ENCODE peak calls at places on chromosomes 3 and 15, in six cellular contexts. S is Panc1, P is fibroblast of lung, T is mammary epithelial cell, K is left ventricle myocardium inferior, D is foreskin fibroblast. J is an unnamed sample.
A peak's percentile ranks its signal among the peaks of the same experiment; 100 is the strongest.

GRCh38 chr3:194860725-194861124 is 175.0 kb downstream of the FAM43A start:
- DNase-seq in K (no peak), D (no peak), P (no peak), T (no peak), S (no peak), J (no peak)

GRCh38 chr3:172104471-172105072 is 65.2 kb downstream of the FNDC3B start:
- DNase-seq in D (no peak), P (no peak), K (no peak), T (peak; percentile 54), S (no peak), J (peak; percentile 79)

GRCh38 chr3:172622156-172622555 is 88.7 kb downstream of the NCEH1 start:
- DNase-seq in S (no peak), K (no peak), D (no peak), T (no peak), P (no peak), J (no peak)

GRCh38 chr3:105369501-105370371 is 3.0 kb downstream of the ALCAM start:
- DNase-seq in D (peak; percentile 62), P (peak; percentile 86), T (peak; percentile 61), S (peak; percentile 64), K (peak; percentile 67), J (peak; percentile 67)

GRCh38 chr3:197354195-197355059 is 56.0 kb upstream of the DLG1 start:
- DNase-seq in P (peak; percentile 76), K (peak; percentile 61), T (no peak), S (no peak), D (peak; percentile 48), J (no peak)

GRCh38 chr3:149199474-149199873 is 22.2 kb downstream of the CP start:
- DNase-seq in K (no peak), T (no peak), S (no peak), P (peak; percentile 67), D (peak; percentile 17), J (peak; percentile 32)

GRCh38 chr3:35758358-35758757 is 119.0 kb downstream of the ARPP21 start:
- DNase-seq in P (no peak), K (no peak), S (no peak), T (no peak), D (no peak), J (no peak)

GRCh38 chr3:127428344-127429001 is 140.6 kb upstream of the PRR20G start:
- DNase-seq in P (peak; percentile 3), S (no peak), T (peak; percentile 14), D (no peak), K (no peak), J (no peak)

GRCh38 chr15:29939404-29939803 is 117.1 kb upstream of the TJP1 start:
- DNase-seq in S (no peak), P (no peak), T (peak; percentile 85), K (no peak), D (peak; percentile 53), J (peak; percentile 76)

GRCh38 chr3:128167973-128168674 is 14.8 kb downstream of the EEFSEC start:
- DNase-seq in S (no peak), T (no peak), D (peak; percentile 18), P (peak; percentile 4), K (no peak), J (no peak)

GRCh38 chr3:159265705-159266104 is 463.9 kb downstream of the MFSD1 start:
- DNase-seq in S (no peak), P (no peak), K (no peak), D (no peak), T (no peak), J (no peak)

GRCh38 chr3:31197941-31198340 is 303.5 kb upstream of the GADL1 start:
- DNase-seq in P (no peak), S (no peak), T (peak; percentile 23), D (no peak), K (no peak), J (peak; percentile 24)

GRCh38 chr15:58684036-58684700 is 65.3 kb downstream of the ADAM10 start:
- DNase-seq in T (no peak), D (no peak), P (no peak), S (no peak), K (no peak), J (no peak)

GRCh38 chr3:71132995-71133730 is 450.4 kb downstream of the FOXP1 start:
- DNase-seq in K (no peak), S (no peak), D (no peak), P (no peak), T (no peak), J (no peak)

DNA sequence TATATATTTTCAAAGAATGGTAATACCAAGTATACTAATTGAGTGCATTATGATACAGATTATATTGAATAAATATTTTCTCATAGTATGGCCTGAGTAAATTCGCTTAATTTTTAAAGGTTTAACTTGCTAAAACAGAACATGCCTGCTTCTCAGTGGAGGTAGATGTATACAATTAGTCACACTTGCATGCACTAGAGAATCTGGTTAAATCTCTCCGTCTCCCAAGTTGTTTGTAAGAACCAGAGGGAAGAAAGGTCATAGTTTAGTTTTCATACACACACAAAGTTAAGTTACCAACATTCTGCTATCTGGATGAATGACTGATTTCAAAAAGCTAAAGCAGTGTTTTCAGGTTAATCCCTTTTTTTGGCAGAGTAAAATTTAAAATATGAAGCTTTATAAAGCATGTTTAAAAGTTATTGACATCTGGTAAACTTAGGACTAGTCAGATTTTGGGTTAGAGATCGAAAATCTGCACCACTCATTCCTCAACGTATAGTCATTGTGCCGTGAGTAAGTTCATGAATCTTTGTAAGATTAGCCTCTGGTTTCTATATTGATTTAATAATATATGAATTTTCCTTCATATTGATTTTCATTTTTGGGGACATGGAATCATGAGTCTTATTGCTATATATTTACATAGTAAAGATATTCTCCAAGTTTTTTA is 117.6 kb upstream of the SAMMSON start:
- DNase-seq in D (no peak), K (no peak), P (peak; percentile 8), T (no peak), S (no peak), J (no peak)
- H3K4me3 ChIP-seq in D (no peak overlapping the region), K (no peak overlapping the region), P (no peak overlapping the region), T (no peak overlapping the region), S (no peak overlapping the region), J (no peak overlapping the region)

GRCh38 chr15:38255690-38256089 is 3.1 kb downstream of the SPRED1 start:
- DNase-seq in D (no peak), K (no peak), S (no peak), T (no peak), P (no peak), J (no peak)

GRCh38 chr15:38259134-38259533 is 6.5 kb downstream of the SPRED1 start:
- DNase-seq in S (no peak), T (no peak), P (no peak), D (no peak), K (no peak), J (no peak)

GRCh38 chr15:38263996-38264395 is 11.4 kb downstream of the SPRED1 start:
- DNase-seq in T (no peak), K (no peak), D (peak; percentile 75), S (no peak), P (peak; percentile 67), J (peak; percentile 30)

GRCh38 chr15:38257676-38258075 is 5.0 kb downstream of the SPRED1 start:
- DNase-seq in P (no peak), K (no peak), D (no peak), S (no peak), T (no peak), J (no peak)

GRCh38 chr15:38260077-38260476 is 7.4 kb downstream of the SPRED1 start:
- DNase-seq in K (no peak), P (no peak), T (no peak), S (no peak), D (peak; percentile 24), J (no peak)
- TF ChIP-seq CTCF in K (no peak), P (no peak), T (no peak), S (no peak), D (no peak), J (no peak)

DNA sequence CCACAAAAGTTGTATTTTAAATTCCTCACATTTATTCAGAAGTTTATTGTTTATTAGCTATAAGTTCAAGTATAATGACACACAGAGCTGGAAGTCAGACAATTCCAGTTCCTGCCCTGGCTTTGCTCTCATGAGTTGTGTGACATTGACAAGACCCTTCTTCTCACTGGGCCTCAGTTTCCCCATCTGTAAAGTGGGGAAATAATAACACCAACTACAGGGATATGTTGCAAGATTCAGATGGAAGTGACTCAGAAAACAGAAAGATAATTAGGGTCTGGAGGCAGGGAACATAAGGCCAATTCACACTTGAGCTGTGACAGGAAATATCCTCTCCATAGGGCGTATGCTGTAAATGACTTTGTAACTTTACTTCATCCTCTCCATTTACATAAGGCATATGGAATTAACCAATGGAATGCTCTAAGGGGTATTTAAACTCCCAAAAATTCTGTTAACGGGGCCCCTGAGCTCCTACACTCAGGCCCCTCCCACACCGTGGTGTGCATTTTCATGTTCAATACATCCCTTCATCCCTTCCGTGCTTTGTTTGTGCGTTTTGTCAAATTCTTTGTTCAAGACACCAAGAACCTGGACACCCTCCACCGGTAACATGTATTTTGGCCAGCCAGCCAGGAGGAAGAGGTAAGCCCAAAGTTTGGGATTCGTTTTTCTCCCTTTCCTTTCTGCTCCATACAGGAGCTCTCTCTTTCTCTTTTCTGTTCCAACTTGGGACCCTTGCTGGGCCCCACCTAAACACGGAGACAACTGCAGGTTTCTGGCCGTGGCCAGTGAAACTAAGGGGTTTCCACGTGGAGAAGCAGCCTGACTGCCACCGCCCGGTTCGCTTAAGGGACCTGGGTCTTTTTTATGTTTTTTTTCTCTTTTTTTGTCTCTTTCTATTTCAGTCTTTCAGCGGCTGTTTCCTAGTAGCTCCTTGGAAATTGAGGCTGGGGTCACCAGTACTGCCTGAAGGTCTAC is 16.9 kb downstream of the CYP11A1 start:
- DNase-seq in S (no peak), T (no peak), D (no peak), P (no peak), K (no peak), J (no peak)
- H3K4me3 ChIP-seq in S (no peak overlapping the region), T (no peak overlapping the region), D (no peak overlapping the region), P (no peak overlapping the region), K (no peak overlapping the region), J (no peak overlapping the region)

GRCh38 chr3:103437850-103438249 is 1003.0 kb downstream of the ZPLD1 start:
- DNase-seq in S (no peak), D (no peak), K (no peak), T (no peak), P (no peak), J (no peak)
- TF ChIP-seq CTCF in S (no peak), D (no peak), K (no peak), T (no peak), P (no peak), J (no peak)

DNA sequence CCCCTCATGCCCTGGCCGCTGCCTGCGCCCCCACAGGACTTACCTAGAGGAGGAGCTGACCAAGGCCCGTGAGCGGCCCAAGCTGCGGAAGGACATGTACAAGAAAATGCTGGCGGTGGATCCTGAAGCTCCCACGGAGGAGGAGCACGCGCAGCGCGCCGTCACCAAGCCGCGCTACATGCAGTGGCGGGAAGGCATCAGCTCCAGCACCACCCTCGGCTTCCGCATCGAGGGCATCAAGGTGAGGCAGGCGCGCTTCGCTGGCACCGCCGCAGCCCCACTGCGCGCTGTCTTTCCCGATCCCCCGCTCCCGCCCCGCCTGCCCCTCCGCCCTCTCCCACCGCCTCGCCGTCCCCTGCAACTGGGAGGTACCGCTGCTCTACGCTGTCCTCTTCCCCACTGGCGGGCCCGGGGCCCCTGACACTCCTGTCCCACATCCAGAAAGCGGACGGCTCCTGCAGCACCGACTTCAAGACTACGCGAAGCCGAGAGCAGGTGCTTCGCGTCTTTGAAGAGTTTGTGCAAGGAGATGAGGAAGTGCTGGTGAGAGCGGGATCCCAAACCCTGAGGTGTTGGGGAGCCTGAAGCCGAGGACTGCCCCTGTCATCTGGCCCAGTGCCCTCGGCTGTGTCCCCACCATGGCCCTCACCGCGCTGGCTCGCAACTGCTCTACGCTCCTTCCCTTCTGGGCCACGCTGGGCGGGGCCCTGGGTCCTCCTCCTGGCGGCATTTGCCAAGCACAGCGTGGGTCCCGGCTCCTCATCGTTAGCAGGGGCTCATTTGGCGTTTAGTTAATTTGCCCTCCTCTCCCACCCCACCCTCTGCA is 8.5 kb downstream of the ITPKA start:
- DNase-seq in T (no peak), S (no peak), P (no peak), D (no peak), K (no peak), J (no peak)
- H3K4me3 ChIP-seq in T (no peak overlapping the region), S (no peak overlapping the region), P (no peak overlapping the region), D (no peak overlapping the region), K (peak overlapping the region; percentile 52), J (no peak overlapping the region)

GRCh38 chr15:96362759-96363678 is 32.5 kb downstream of the NR2F2 start:
- DNase-seq in S (no peak), T (no peak), K (no peak), D (no peak), P (no peak), J (no peak)
- TF ChIP-seq CTCF in S (no peak), T (no peak), K (no peak), D (no peak), P (no peak), J (no peak)

J was measured in bronchial epithelial cell.